ENCODE peak calls at places on chromosomes 13 and 19, in seven cellular contexts. Z, D, G, Y, N, K and P are unnamed samples.

GRCh38 chr19:6071840-6072239 is 38.5 kb downstream of the RFX2 start:
- DNase-seq in Z (no peak), K (no peak), N (no peak), G (no peak), D (no peak), Y (no peak), P (no peak)

GRCh38 chr19:1675633-1676350 is 23.4 kb upstream of the TCF3 start:
- DNase-seq in Y (no peak), N (no peak), G (no peak), D (peak; percentile 74), Z (no peak), K (no peak), P (no peak)

GRCh38 chr13:28355822-28356371 is 139.0 kb downstream of the FLT1 start:
- DNase-seq in G (peak; percentile 86), Z (no peak), D (no peak), N (no peak), K (no peak), Y (peak; percentile 75), P (no peak)

GRCh38 chr13:44818428-44818827 is 170.8 kb downstream of the NUFIP1 start:
- DNase-seq in G (peak; percentile 54), Y (peak; percentile 65), Z (no peak), N (peak; percentile 24), D (no peak), K (peak; percentile 48), P (no peak)

GRCh38 chr19:33048806-33049676 is 15.6 kb downstream of the RHPN2 start:
- DNase-seq in Y (no peak), Z (no peak), D (no peak), G (peak; percentile 84), N (peak; percentile 49), K (peak; percentile 52), P (no peak)

GRCh38 chr13:29103036-29103800 is 283.1 kb downstream of the MTUS2 start:
- DNase-seq in D (no peak), Z (no peak), G (no peak), K (no peak), N (no peak), Y (no peak), P (no peak)

GRCh38 chr13:21813844-21814243 is 143.0 kb downstream of the FGF9 start:
- DNase-seq in Y (no peak), K (peak; percentile 2), D (no peak), Z (no peak), N (no peak), G (no peak), P (no peak)

GRCh38 chr13:111668451-111668850 is 348.0 kb downstream of the TEX29 start:
- DNase-seq in Y (no peak), N (no peak), K (no peak), Z (no peak), D (no peak), G (no peak), P (no peak)

GRCh38 chr19:10112895-10113591 is 1.6 kb downstream of the P2RY11 start:
- DNase-seq in N (no peak), Y (peak; percentile 44), G (peak; percentile 56), K (peak; percentile 62), D (peak; percentile 51), Z (no peak), P (peak; percentile 65)

GRCh38 chr19:54955356-54955755 is 8.0 kb upstream of the NLRP7 start:
- DNase-seq in D (no peak), Z (no peak), G (no peak), Y (peak; percentile 2), N (no peak), K (no peak), P (no peak)

GRCh38 chr19:44723299-44723951 is 24.5 kb downstream of the CEACAM16 start:
- DNase-seq in G (no peak), K (no peak), Z (no peak), Y (no peak), D (no peak), N (no peak), P (no peak)

GRCh38 chr13:39656325-39656677 is 839 bp downstream of the COG6 start:
- DNase-seq in K (peak; percentile 6), N (no peak), Y (peak; percentile 35), G (peak; percentile 6), D (no peak), Z (no peak), P (no peak)

GRCh38 chr13:40316301-40316700 is 350.1 kb downstream of the FOXO1 start:
- DNase-seq in Y (no peak), Z (no peak), N (no peak), D (no peak), K (no peak), G (no peak), P (no peak)

GRCh38 chr13:106318941-106319411 is 216.5 kb downstream of the EFNB2 start:
- DNase-seq in Y (peak; percentile 98), D (no peak), N (peak; percentile 88), G (peak; percentile 95), Z (no peak), K (peak; percentile 98), P (no peak)

GRCh38 chr13:49308977-49309408 is 61.3 kb downstream of the CDADC1 start:
- DNase-seq in N (no peak), G (no peak), Z (no peak), Y (peak; percentile 35), K (no peak), D (no peak), P (no peak)

GRCh38 chr13:44546164-44546563 is 30.0 kb downstream of the TSC22D1 start:
- DNase-seq in K (no peak), Y (no peak), D (no peak), Z (no peak), G (no peak), N (no peak), P (no peak)

GRCh38 chr13:106987435-106987800 is 419.5 kb upstream of the ARGLU1 start:
- DNase-seq in Y (no peak), Z (no peak), N (no peak), D (no peak), K (no peak), G (peak; percentile 16), P (no peak)

GRCh38 chr19:48415395-48415794 is 21.9 kb downstream of the GRIN2D start:
- DNase-seq in Y (peak; percentile 68), N (peak; percentile 71), G (peak; percentile 57), Z (no peak), K (peak; percentile 89), D (no peak), P (peak; percentile 65)

GRCh38 chr13:86445584-86446140 is 646.4 kb upstream of the SLITRK6 start:
- DNase-seq in Y (peak; percentile 34), K (no peak), N (no peak), Z (no peak), G (no peak), D (no peak), P (no peak)

GRCh38 chr13:27035892-27036235 is 135.7 kb downstream of the USP12 start:
- DNase-seq in Y (peak; percentile 46), D (no peak), Z (no peak), G (peak; percentile 19), N (peak; percentile 14), K (peak; percentile 56), P (no peak)

GRCh38 chr19:57566396-57567256 is 7.0 kb upstream of the ZNF550 start:
- DNase-seq in Y (peak; percentile 61), N (no peak), D (no peak), K (peak; percentile 57), G (peak; percentile 53), Z (no peak), P (no peak)

GRCh38 chr13:30429721-30430694 is 7.7 kb downstream of the UBE2L5 start:
- DNase-seq in D (no peak), G (peak; percentile 81), Y (peak; percentile 93), N (peak; percentile 91), K (peak; percentile 94), Z (no peak), P (no peak)

GRCh38 chr19:13506550-13506878 is 235 bp upstream of the CACNA1A start:
- DNase-seq in G (peak; percentile 48), N (no peak), K (no peak), D (no peak), Y (no peak), Z (no peak), P (no peak)

GRCh38 chr13:40672310-40673060 is 6.0 kb upstream of the FOXO1 start:
- DNase-seq in K (peak; percentile 90), G (peak; percentile 54), N (peak; percentile 81), Z (no peak), D (no peak), Y (peak; percentile 88), P (no peak)

GRCh38 chr13:99057310-99057975 is 79.6 kb upstream of the DOCK9 start:
- DNase-seq in Y (peak; percentile 63), D (no peak), G (peak; percentile 60), K (peak; percentile 86), Z (no peak), N (peak; percentile 45), P (no peak)

GRCh38 chr19:12665281-12665573 is 1.3 kb downstream of the MAN2B1 start:
- DNase-seq in K (no peak), Z (no peak), D (no peak), N (no peak), Y (no peak), G (no peak), P (no peak)

GRCh38 chr13:23865898-23866297 is 23.3 kb downstream of the MIPEP start:
- DNase-seq in Y (no peak), G (no peak), K (no peak), Z (no peak), D (no peak), N (no peak), P (no peak)

GRCh38 chr19:41195675-41196497 is 2.9 kb downstream of the CYP2S1 start:
- DNase-seq in G (peak; percentile 23), Z (no peak), N (peak; percentile 34), K (peak; percentile 95), D (no peak), Y (peak; percentile 44), P (no peak)
- TF ChIP-seq CTCF in G (no peak), Z (no peak), N (no peak), K (no peak), D (no peak), Y (no peak), P (no peak)

GRCh38 chr13:96072392-96072791 is 17.5 kb upstream of the HS6ST3 start:
- DNase-seq in G (no peak), Y (no peak), K (no peak), Z (no peak), D (no peak), N (no peak), P (no peak)
- TF ChIP-seq CTCF in G (no peak), Y (no peak), K (no peak), Z (no peak), D (peak; percentile 23), N (no peak), P (no peak)

GRCh38 chr19:47022541-47023447 is 3.2 kb downstream of the NPAS1 start:
- DNase-seq in D (no peak), G (no peak), K (no peak), Y (no peak), N (no peak), Z (no peak), P (no peak)
- TF ChIP-seq CTCF in D (no peak), G (no peak), K (no peak), Y (no peak), N (no peak), Z (no peak), P (no peak)

DNA sequence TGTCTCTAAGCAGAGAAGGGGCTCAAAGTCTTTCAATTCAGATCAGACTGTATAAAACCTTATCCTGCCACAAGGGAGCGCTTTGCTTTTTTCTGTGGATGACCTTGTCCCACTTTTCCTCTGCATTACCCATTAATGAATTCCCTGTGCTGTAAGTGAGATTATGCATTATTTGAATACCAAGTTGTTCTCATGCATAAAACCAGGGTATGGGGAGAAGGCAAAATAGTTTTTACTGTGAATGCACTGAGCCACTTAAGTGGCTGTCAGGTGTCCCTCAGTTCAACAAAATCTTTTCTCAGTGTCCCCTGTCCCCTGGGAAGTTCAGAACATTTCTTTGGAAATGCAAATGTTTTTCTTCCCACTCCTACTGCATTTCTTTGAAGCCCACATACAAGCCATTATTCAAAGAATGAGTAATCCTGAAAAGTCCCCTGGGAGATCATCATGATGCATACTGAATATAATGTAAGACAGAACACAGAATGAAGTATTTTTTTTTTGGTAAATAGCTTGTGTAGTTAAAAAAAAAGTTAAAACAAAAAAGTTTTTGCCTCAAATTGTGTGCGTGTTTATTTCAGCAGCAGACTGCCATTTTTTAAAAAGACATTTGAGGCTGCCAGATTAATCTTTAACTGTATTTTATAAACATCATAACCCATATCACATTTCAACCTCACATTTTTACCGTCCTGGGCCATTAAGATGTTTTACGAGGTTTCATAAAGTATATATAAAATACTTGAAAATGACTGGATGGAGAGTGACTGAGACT is 506.7 kb upstream of the PCDH9 start:
- DNase-seq in Y (peak; percentile 78), K (peak; percentile 41), D (peak; percentile 12), Z (no peak), G (peak; percentile 6), N (no peak), P (peak; percentile 53)
- TF ChIP-seq CTCF in Y (peak; percentile 46), K (peak; percentile 57), D (peak; percentile 60), Z (no peak), G (no peak), N (no peak), P (peak; percentile 24)